ENCODE peak calls at places on chromosomes 5 and 9, in six cellular contexts. B, W, R, E, U and Z are unnamed samples.

GRCh38 chr5:158682631-158683030 is 417.1 kb downstream of the EBF1 start:
- DNase-seq in B (no peak), W (no peak), R (no peak), E (no peak), U (no peak), Z (no peak)

GRCh38 chr9:76717611-76718010 is 46.6 kb upstream of the PCA3 start:
- DNase-seq in B (no peak), W (no peak), R (no peak), E (no peak), U (no peak), Z (no peak)

GRCh38 chr5:82406200-82406773 is 128.1 kb upstream of the RPS23 start:
- DNase-seq in B (no peak), W (no peak), R (no peak), E (no peak), U (no peak), Z (no peak)

GRCh38 chr9:75664597-75664996 is 225.9 kb upstream of the PCSK5 start:
- DNase-seq in B (no peak), W (no peak), R (no peak), E (no peak), U (no peak), Z (no peak)

GRCh38 chr5:60483046-60483445 is 216.9 kb downstream of the DEPDC1B start:
- DNase-seq in B (no peak), W (no peak), R (no peak), E (no peak), U (no peak), Z (no peak)

GRCh38 chr9:18890372-18890771 is 142.6 kb downstream of the SAXO1 start:
- DNase-seq in B (no peak), W (no peak), R (no peak), E (no peak), U (no peak), Z (no peak)

GRCh38 chr5:100148239-100148638 is 386.9 kb upstream of the FAM174A start:
- DNase-seq in B (no peak), W (no peak), R (no peak), E (no peak), U (no peak), Z (no peak)

GRCh38 chr5:15510092-15510491 is 10.1 kb downstream of the FBXL7 start:
- DNase-seq in B (no peak), W (no peak), R (no peak), E (no peak), U (no peak), Z (no peak)

GRCh38 chr5:113760486-113760885 is 247.0 kb downstream of the YTHDC2 start:
- DNase-seq in B (no peak), W (no peak), R (no peak), E (no peak), U (no peak), Z (no peak)

GRCh38 chr5:34474573-34475021 is 181.5 kb upstream of the RAI14 start:
- DNase-seq in B (no peak), W (no peak), R (no peak), E (no peak), U (no peak), Z (no peak)

GRCh38 chr5:114010362-114010761 is 351.5 kb upstream of the KCNN2 start:
- DNase-seq in B (no peak), W (no peak), R (no peak), E (no peak), U (no peak), Z (no peak)

GRCh38 chr9:120867676-120868338 is 9.2 kb downstream of the PHF19 start:
- DNase-seq in B (no peak), W (no peak), R (no peak), E (no peak), U (no peak), Z (no peak)

GRCh38 chr5:140568664-140569063 is 4.0 kb downstream of the SLC35A4 start:
- DNase-seq in B (no peak), W (no peak), R (no peak), E (no peak), U (no peak), Z (no peak)

GRCh38 chr9:70491798-70492736 is 77.6 kb upstream of the KLF9 start:
- DNase-seq in B (no peak), W (no peak), R (no peak), E (no peak), U (no peak), Z (no peak)

GRCh38 chr5:159759791-159760300 is 156.4 kb upstream of the ADRA1B start:
- DNase-seq in B (no peak), W (no peak), R (no peak), E (no peak), U (no peak), Z (no peak)

GRCh38 chr9:592225-592624 is 249.3 kb upstream of the DMRT1 start:
- DNase-seq in B (no peak), W (no peak), R (no peak), E (no peak), U (no peak), Z (no peak)

GRCh38 chr9:107387401-107387800 is 102.2 kb downstream of the KLF4 start:
- DNase-seq in B (no peak), W (no peak), R (no peak), E (no peak), U (no peak), Z (no peak)

GRCh38 chr5:96522635-96523355 is 89.7 kb upstream of the PCSK1 start:
- DNase-seq in B (no peak), W (no peak), R (no peak), E (no peak), U (no peak), Z (no peak)

GRCh38 chr9:133073264-133074000 is 11.7 kb downstream of the CEL start:
- DNase-seq in B (no peak), W (no peak), R (no peak), E (no peak), U (no peak), Z (no peak)

GRCh38 chr5:5726401-5726800 is 303.9 kb downstream of the ICE1 start:
- DNase-seq in B (no peak), W (no peak), R (no peak), E (no peak), U (no peak), Z (no peak)

GRCh38 chr9:14301582-14301981 is 12.4 kb downstream of the NFIB start:
- DNase-seq in B (no peak), W (no peak), R (no peak), E (no peak), U (no peak), Z (no peak)

GRCh38 chr9:137716694-137717287 is 98.0 kb downstream of the EHMT1 start:
- DNase-seq in B (no peak), W (no peak), R (no peak), E (no peak), U (no peak), Z (no peak)

GRCh38 chr9:95092321-95093072 is 225.0 kb downstream of the FANCC start:
- DNase-seq in B (no peak), W (no peak), R (no peak), E (no peak), U (no peak), Z (no peak)

GRCh38 chr5:95862636-95863382 is 40.3 kb upstream of the GLRX start:
- DNase-seq in B (no peak), W (no peak), R (no peak), E (no peak), U (no peak), Z (no peak)

GRCh38 chr9:36485647-36486453 is 85.8 kb upstream of the RNF38 start:
- DNase-seq in B (no peak), W (no peak), R (no peak), E (no peak), U (no peak), Z (no peak)

GRCh38 chr5:159175547-159175946 is 33.8 kb downstream of the RNF145 start:
- DNase-seq in B (no peak), W (no peak), R (no peak), E (no peak), U (no peak), Z (peak)

GRCh38 chr9:79215819-79216218 is 355.9 kb upstream of the TLE4 start:
- DNase-seq in B (no peak), W (no peak), R (no peak), E (no peak), U (no peak), Z (no peak)

GRCh38 chr9:129006328-129007034 is 21.6 kb downstream of the SH3GLB2 start:
- DNase-seq in B (peak), W (peak), R (no peak), E (peak), U (peak), Z (peak)

GRCh38 chr5:1931590-1932138 is 48.9 kb upstream of the IRX4 start:
- DNase-seq in B (no peak), W (no peak), R (no peak), E (no peak), U (no peak), Z (no peak)

GRCh38 chr9:134947265-134947955 is 29.7 kb upstream of the FCN1 start:
- DNase-seq in B (no peak), W (no peak), R (no peak), E (no peak), U (no peak), Z (no peak)

GRCh38 chr9:70589571-70590263 is 175.3 kb upstream of the KLF9 start:
- DNase-seq in B (no peak), W (no peak), R (no peak), E (no peak), U (no peak), Z (no peak)

GRCh38 chr5:134020188-134020587 is 15.4 kb upstream of the VDAC1 start:
- DNase-seq in B (no peak), W (no peak), R (no peak), E (no peak), U (no peak), Z (no peak)

GRCh38 chr9:120524852-120525251 is 55.1 kb downstream of the CDK5RAP2 start:
- DNase-seq in B (no peak), W (no peak), R (no peak), E (no peak), U (no peak), Z (no peak)

GRCh38 chr9:100394032-100394695 is 32.8 kb upstream of the MSANTD3 start:
- DNase-seq in B (no peak), W (no peak), R (no peak), E (no peak), U (no peak), Z (no peak)